ENCODE peak calls at places on chromosomes 1 and 21, in six cellular contexts. N is HFFc6, G is heart right ventricle, X is DMS53, H is T-helper 17 cell, Y is astrocyte of the cerebellum. U is an unnamed sample.

GRCh38 chr1:107138166-107138565 is 2.7 kb upstream of the NTNG1 start:
- DNase-seq in N (no peak), G (no peak), X (peak; percentile 31), H (no peak), Y (no peak), U (no peak)

GRCh38 chr1:232901255-232901654 is 49.2 kb upstream of the NTPCR start:
- DNase-seq in N (no peak), G (no peak), X (no peak), H (no peak), Y (no peak), U (no peak)

GRCh38 chr1:151815716-151816327 is 10.6 kb upstream of the LINGO4 start:
- DNase-seq in N (no peak), G (no peak), X (no peak), H (peak; percentile 48), Y (no peak), U (no peak)

GRCh38 chr1:165073402-165074007 is 283.0 kb downstream of the LMX1A start:
- DNase-seq in N (peak; percentile 39), G (no peak), X (peak; percentile 75), H (no peak), Y (peak; percentile 45), U (no peak)

GRCh38 chr1:228415221-228415620 is 1.4 kb downstream of the TRIM17 start:
- DNase-seq in N (no peak), G (no peak), X (no peak), H (no peak), Y (no peak), U (no peak)

GRCh38 chr1:183051546-183051945 is 28.3 kb downstream of the LAMC1 start:
- DNase-seq in N (no peak), G (no peak), X (no peak), H (no peak), Y (no peak), U (no peak)

GRCh38 chr1:35894183-35894582 is 11.2 kb downstream of the AGO1 start:
- DNase-seq in N (peak; percentile 8), G (no peak), X (peak; percentile 16), H (no peak), Y (no peak), U (no peak)

GRCh38 chr1:56525463-56526155 is 53.8 kb downstream of the PLPP3 start:
- DNase-seq in N (peak; percentile 12), G (no peak), X (peak; percentile 92), H (no peak), Y (no peak), U (no peak)

GRCh38 chr1:86169625-86170024 is 13.1 kb upstream of the COL24A1 start:
- DNase-seq in N (no peak), G (no peak), X (peak; percentile 40), H (no peak), Y (no peak), U (no peak)

GRCh38 chr1:81760487-81761097 is 40.1 kb upstream of the ADGRL2 start:
- DNase-seq in N (peak; percentile 10), G (no peak), X (peak; percentile 61), H (no peak), Y (peak; percentile 19), U (no peak)

GRCh38 chr1:232307299-232307698 is 322.6 kb downstream of the SIPA1L2 start:
- DNase-seq in N (no peak), G (no peak), X (no peak), H (no peak), Y (no peak), U (no peak)

GRCh38 chr1:91718877-91719276 is 167.1 kb downstream of the TGFBR3 start:
- DNase-seq in N (no peak), G (no peak), X (no peak), H (no peak), Y (no peak), U (no peak)

GRCh38 chr1:208510192-208510952 is 266.2 kb upstream of the PLXNA2 start:
- DNase-seq in N (peak; percentile 80), G (no peak), X (no peak), H (no peak), Y (peak; percentile 63), U (no peak)

GRCh38 chr1:1111516-1112236 is 4.2 kb downstream of the C1orf159 start:
- DNase-seq in N (no peak), G (no peak), X (no peak), H (no peak), Y (no peak), U (no peak)

GRCh38 chr1:9439074-9439761 is 100.0 kb upstream of the SLC25A33 start:
- DNase-seq in N (no peak), G (no peak), X (peak; percentile 69), H (no peak), Y (no peak), U (no peak)

GRCh38 chr1:169945171-169945570 is 51.5 kb upstream of the SCYL3 start:
- DNase-seq in N (no peak), G (no peak), X (no peak), H (no peak), Y (no peak), U (no peak)

GRCh38 chr1:6275826-6276764 is 15.2 kb upstream of the GPR153 start:
- DNase-seq in N (peak; percentile 71), G (peak; percentile 67), X (no peak), H (no peak), Y (no peak), U (peak; percentile 65)

GRCh38 chr1:65471901-65472332 is 51.4 kb downstream of the LEPR start:
- DNase-seq in N (no peak), G (no peak), X (no peak), H (no peak), Y (no peak), U (no peak)

GRCh38 chr1:75791022-75791421 is 5.0 kb downstream of the RABGGTB start:
- DNase-seq in N (no peak), G (no peak), X (peak; percentile 84), H (no peak), Y (no peak), U (no peak)

GRCh38 chr1:86778510-86779218 is 74.3 kb downstream of the SH3GLB1 start:
- DNase-seq in N (peak; percentile 28), G (no peak), X (no peak), H (no peak), Y (peak; percentile 28), U (no peak)

GRCh38 chr1:242966892-242967291 is 288.2 kb downstream of the CEP170 start:
- DNase-seq in N (no peak), G (no peak), X (no peak), H (no peak), Y (no peak), U (no peak)

GRCh38 chr21:45825209-45825602 is 156.4 kb upstream of the COL6A1 start:
- DNase-seq in N (no peak), G (no peak), X (no peak), H (no peak), Y (no peak), U (no peak)

GRCh38 chr1:245310605-245311531 is 156.1 kb downstream of the KIF26B start:
- DNase-seq in N (no peak), G (no peak), X (no peak), H (no peak), Y (no peak), U (no peak)

GRCh38 chr1:25517476-25518394 is 25.7 kb upstream of the LDLRAP1 start:
- DNase-seq in N (no peak), G (no peak), X (peak; percentile 29), H (no peak), Y (no peak), U (no peak)

GRCh38 chr1:226001852-226002666 is 2.9 kb upstream of the SDE2 start:
- DNase-seq in N (peak; percentile 8), G (peak; percentile 23), X (peak; percentile 91), H (peak; percentile 15), Y (no peak), U (no peak)

GRCh38 chr1:152906023-152906565 is 2.3 kb upstream of the IVL start:
- DNase-seq in N (peak; percentile 86), G (no peak), X (no peak), H (no peak), Y (no peak), U (peak; percentile 98)

GRCh38 chr1:14598498-14599172 is at the start of gene KAZN:
- DNase-seq in N (no peak), G (peak; percentile 15), X (no peak), H (no peak), Y (no peak), U (no peak)

GRCh38 chr1:200867018-200867811 is 5.6 kb upstream of the GPR25 start:
- DNase-seq in N (no peak), G (no peak), X (no peak), H (no peak), Y (no peak), U (no peak)

GRCh38 chr21:17693801-17694200 is 81.1 kb upstream of the BTG3 start:
- DNase-seq in N (no peak), G (no peak), X (no peak), H (no peak), Y (no peak), U (no peak)

GRCh38 chr21:39029086-39029772 is 154.0 kb downstream of the PSMG1 start:
- DNase-seq in N (peak; percentile 62), G (no peak), X (no peak), H (no peak), Y (no peak), U (no peak)

GRCh38 chr1:7462627-7463026 is 308.5 kb upstream of the VAMP3 start:
- DNase-seq in N (no peak), G (no peak), X (peak; percentile 43), H (no peak), Y (no peak), U (no peak)

GRCh38 chr1:18800258-18800657 is 59.2 kb downstream of the TAS1R2 start:
- DNase-seq in N (no peak), G (no peak), X (no peak), H (no peak), Y (no peak), U (no peak)

GRCh38 chr1:44031051-44031899 is at the start of gene SLC6A9:
- DNase-seq in N (peak; percentile 43), G (peak; percentile 41), X (peak; percentile 73), H (no peak), Y (peak; percentile 51), U (no peak)

GRCh38 chr1:63968663-63969460 is 195.0 kb downstream of the ROR1 start:
- DNase-seq in N (peak; percentile 57), G (peak; percentile 49), X (peak; percentile 41), H (no peak), Y (no peak), U (no peak)

GRCh38 chr1:1900883-1901640 is 10.2 kb upstream of the GNB1 start:
- DNase-seq in N (no peak), G (no peak), X (peak; percentile 35), H (no peak), Y (no peak), U (no peak)

U was measured in retinal pigment epithelial cell.